ENCODE peak calls at places on chromosome 12, in seven cellular contexts. O, T, C, X, G, L and R are unnamed samples.

GRCh38 chr12:96263449-96263902 is 69.3 kb downstream of the ELK3 start:
- DNase-seq in O (peak; percentile 46), C (peak; percentile 90), X (no peak), G (no peak), T (no peak), L (no peak), R (no peak)

GRCh38 chr12:145369-145960 is 68.5 kb downstream of the SLC6A12 start:
- DNase-seq in C (peak; percentile 61), X (no peak), O (no peak), L (no peak), T (no peak), G (no peak), R (no peak)

GRCh38 chr12:72270246-72270645 is 1.9 kb upstream of the TRHDE start:
- DNase-seq in G (no peak), L (no peak), X (no peak), C (no peak), T (no peak), O (no peak), R (no peak)

GRCh38 chr12:108989381-108989780 is 31.5 kb downstream of the SVOP start:
- DNase-seq in O (no peak), T (no peak), X (no peak), L (no peak), C (no peak), G (no peak), R (no peak)

GRCh38 chr12:124419292-124420040 is 124.6 kb downstream of the RFLNA start:
- DNase-seq in O (peak; percentile 97), C (no peak), G (no peak), T (no peak), L (no peak), X (no peak), R (no peak)

GRCh38 chr12:3317481-3317815 is 173.6 kb upstream of the PRMT8 start:
- DNase-seq in L (no peak), O (no peak), X (no peak), G (no peak), T (no peak), C (no peak), R (no peak)

GRCh38 chr12:95922231-95922630 is 20.2 kb downstream of the CCDC38 start:
- DNase-seq in L (no peak), X (no peak), T (no peak), C (no peak), G (no peak), O (peak; percentile 33), R (no peak)

GRCh38 chr12:45730116-45730841 is 773 bp downstream of the ARID2 start:
- DNase-seq in T (peak; percentile 27), X (no peak), C (no peak), L (no peak), O (peak; percentile 43), G (peak; percentile 56), R (no peak)

GRCh38 chr12:102955926-102956737 is 1.3 kb upstream of the ASCL1 start:
- DNase-seq in G (peak; percentile 73), O (no peak), T (no peak), X (no peak), L (no peak), C (no peak), R (peak; percentile 66)

GRCh38 chr12:61757831-61758505 is 502.2 kb upstream of the USP15 start:
- DNase-seq in T (no peak), G (no peak), C (no peak), X (no peak), L (no peak), O (no peak), R (no peak)

GRCh38 chr12:103310871-103311270 is 184.9 kb downstream of the C12orf42 start:
- DNase-seq in L (no peak), T (no peak), G (no peak), C (no peak), X (no peak), O (no peak), R (no peak)

GRCh38 chr12:128817115-128818015 is 6.4 kb downstream of the SLC15A4 start:
- DNase-seq in X (no peak), O (peak; percentile 55), C (no peak), T (no peak), G (peak; percentile 46), L (peak; percentile 90), R (no peak)

GRCh38 chr12:64083285-64084210 is 138.5 kb downstream of the KICS2 start:
- DNase-seq in T (no peak), G (peak; percentile 37), X (no peak), L (no peak), O (peak; percentile 95), C (no peak), R (no peak)

GRCh38 chr12:119296535-119296934 is 38.0 kb upstream of the CCDC60 start:
- DNase-seq in O (no peak), C (no peak), X (no peak), G (no peak), L (no peak), T (no peak), R (no peak)

GRCh38 chr12:119308743-119309456 is 25.6 kb upstream of the CCDC60 start:
- DNase-seq in G (no peak), L (no peak), C (no peak), X (no peak), O (no peak), T (no peak), R (no peak)

GRCh38 chr12:95085612-95086011 is 12.2 kb upstream of the NR2C1 start:
- DNase-seq in L (no peak), T (no peak), C (peak; percentile 13), X (no peak), O (no peak), G (no peak), R (no peak)

GRCh38 chr12:28456934-28457710 is 266.9 kb downstream of the CCDC91 start:
- DNase-seq in X (no peak), C (no peak), L (no peak), T (no peak), G (no peak), O (no peak), R (no peak)

GRCh38 chr12:104285740-104286537 is 17.6 kb upstream of the EID3 start:
- DNase-seq in O (peak; percentile 70), C (no peak), L (no peak), T (no peak), G (no peak), X (no peak), R (no peak)

GRCh38 chr12:42953021-42953420 is 363.5 kb upstream of the PRICKLE1 start:
- DNase-seq in T (no peak), O (no peak), G (no peak), X (no peak), L (no peak), C (no peak), R (no peak)

GRCh38 chr12:23669691-23670090 is 279.8 kb downstream of the SOX5 start:
- DNase-seq in X (no peak), T (no peak), L (no peak), G (no peak), C (no peak), O (no peak), R (no peak)

GRCh38 chr12:70415987-70416386 is 49.9 kb downstream of the KCNMB4 start:
- DNase-seq in G (no peak), L (no peak), X (no peak), T (no peak), O (no peak), C (no peak), R (no peak)

GRCh38 chr12:113613414-113613813 is 141.7 kb upstream of the LHX5 start:
- DNase-seq in C (no peak), T (no peak), X (no peak), G (no peak), L (no peak), O (no peak), R (no peak)

GRCh38 chr12:113609692-113610469 is 138.2 kb upstream of the LHX5 start:
- DNase-seq in L (no peak), C (no peak), G (peak; percentile 30), O (no peak), X (no peak), T (no peak), R (peak; percentile 86)

GRCh38 chr12:113612076-113612728 is 140.5 kb upstream of the LHX5 start:
- DNase-seq in T (peak; percentile 24), C (no peak), G (no peak), X (no peak), O (no peak), L (no peak), R (no peak)

GRCh38 chr12:113611652-113612051 is 140.0 kb upstream of the LHX5 start:
- DNase-seq in L (no peak), O (no peak), T (no peak), G (no peak), C (no peak), X (no peak), R (no peak)

GRCh38 chr12:113610698-113611097 is 139.0 kb upstream of the LHX5 start:
- DNase-seq in T (no peak), C (no peak), X (no peak), G (no peak), L (no peak), O (no peak), R (no peak)
- H3K27ac ChIP-seq in T (no peak overlapping the region), C (no peak overlapping the region), X (no peak overlapping the region), G (no peak overlapping the region), L (no peak overlapping the region), O (no peak overlapping the region), R (peak overlapping the region; percentile 67)

DNA sequence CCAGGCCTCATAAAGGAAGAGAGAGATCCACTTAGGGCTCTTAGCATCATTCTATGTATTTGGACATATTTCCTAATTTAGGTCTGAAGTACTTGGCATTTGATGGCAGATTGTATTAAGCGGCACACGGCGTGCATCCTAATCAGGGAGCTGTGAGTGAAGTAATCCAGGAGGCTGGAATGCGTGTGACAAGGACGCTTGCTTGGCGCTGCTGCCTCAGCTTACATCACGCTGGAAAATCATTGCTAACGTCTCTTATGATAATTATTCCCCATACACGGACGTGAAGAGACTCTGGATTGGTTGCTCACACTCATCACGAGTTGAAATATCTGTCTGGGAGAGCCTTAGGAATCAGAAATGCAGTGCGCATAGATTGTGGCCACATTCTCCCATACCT is 85.3 kb downstream of the FBXW8 start:
- DNase-seq in L (no peak), G (no peak), T (no peak), X (no peak), C (no peak), O (no peak), R (no peak)
- TF ChIP-seq USF2 in L (no peak), G (no peak), T (no peak), X (no peak), C (no peak), O (no peak), R (no peak)

GRCh38 chr12:26713885-26714383 is 119.1 kb downstream of the ITPR2 start:
- DNase-seq in G (no peak), C (no peak), X (no peak), O (no peak), T (no peak), L (peak; percentile 48), R (no peak)

GRCh38 chr12:26711072-26711471 is 121.9 kb downstream of the ITPR2 start:
- DNase-seq in C (no peak), L (no peak), G (no peak), O (no peak), X (no peak), T (no peak), R (no peak)

GRCh38 chr12:26712892-26713291 is 120.1 kb downstream of the ITPR2 start:
- DNase-seq in O (no peak), X (no peak), L (no peak), T (no peak), G (no peak), C (no peak), R (no peak)

GRCh38 chr12:26715232-26715631 is 117.8 kb downstream of the ITPR2 start:
- DNase-seq in X (no peak), G (no peak), O (no peak), C (no peak), L (no peak), T (no peak), R (no peak)

GRCh38 chr12:26711569-26711968 is 121.4 kb downstream of the ITPR2 start:
- DNase-seq in L (no peak), O (no peak), C (no peak), X (no peak), G (no peak), T (no peak), R (no peak)
- H3K27ac ChIP-seq in L (peak overlapping the region; percentile 49), O (no peak overlapping the region), C (no peak overlapping the region), X (no peak overlapping the region), G (no peak overlapping the region), T (no peak overlapping the region), R (no peak overlapping the region)

GRCh38 chr12:53538209-53538689 is 31.0 kb upstream of the NPFF start:
- DNase-seq in G (no peak), X (no peak), O (peak; percentile 68), T (no peak), C (peak; percentile 94), L (no peak), R (no peak)
- TF ChIP-seq USF2 in G (no peak), X (no peak), O (no peak), T (no peak), C (no peak), L (no peak), R (no peak)